ENCODE peak calls at places on chromosomes 3 and 15, in six cellular contexts. S is neural progenitor cell, L is psoas muscle, G is AG04449, E is upper lobe of left lung, R is cardiac muscle cell. K is an unnamed sample.

GRCh38 chr3:184259878-184260570 is 1.3 kb downstream of the CAMK2N2 start:
- DNase-seq in S (peak), L (no peak), G (no peak), E (peak), R (peak), K (peak)

GRCh38 chr3:63855333-63855940 is 8.2 kb downstream of the THOC7 start:
- DNase-seq in S (no peak), L (no peak), G (no peak), E (no peak), R (no peak), K (no peak)

GRCh38 chr3:159191454-159191853 is 389.6 kb downstream of the MFSD1 start:
- DNase-seq in S (no peak), L (no peak), G (peak), E (no peak), R (no peak), K (no peak)

GRCh38 chr3:190709351-190709773 is 153.1 kb downstream of the GMNC start:
- DNase-seq in S (no peak), L (no peak), G (no peak), E (no peak), R (no peak), K (no peak)

GRCh38 chr3:47630810-47631209 is 52.1 kb upstream of the CSPG5 start:
- DNase-seq in S (no peak), L (no peak), G (no peak), E (no peak), R (no peak), K (no peak)

GRCh38 chr3:177711637-177712036 is 514.4 kb upstream of the TBL1XR1 start:
- DNase-seq in S (no peak), L (no peak), G (no peak), E (no peak), R (peak), K (no peak)

GRCh38 chr3:24628523-24629258 is 134.0 kb upstream of the THRB start:
- DNase-seq in S (no peak), L (no peak), G (no peak), E (no peak), R (no peak), K (no peak)

GRCh38 chr3:15497984-15498383 is 23.5 kb downstream of the COLQ start:
- DNase-seq in S (no peak), L (no peak), G (no peak), E (no peak), R (no peak), K (no peak)

GRCh38 chr3:164673738-164674137 is 404.6 kb downstream of the SI start:
- DNase-seq in S (no peak), L (no peak), G (no peak), E (no peak), R (no peak), K (no peak)

GRCh38 chr3:182810574-182811268 is 17.4 kb downstream of the ATP11B start:
- DNase-seq in S (no peak), L (no peak), G (no peak), E (no peak), R (no peak), K (no peak)

GRCh38 chr3:105906345-105906744 is 37.5 kb upstream of the CBLB start:
- DNase-seq in S (no peak), L (no peak), G (no peak), E (no peak), R (no peak), K (no peak)

GRCh38 chr3:59313365-59313764 is 263.5 kb upstream of the CFAP20DC start:
- DNase-seq in S (peak), L (peak), G (no peak), E (peak), R (peak), K (no peak)

GRCh38 chr3:59306436-59306835 is 256.6 kb upstream of the CFAP20DC start:
- DNase-seq in S (no peak), L (no peak), G (no peak), E (no peak), R (no peak), K (no peak)

GRCh38 chr3:59308001-59308400 is 258.2 kb upstream of the CFAP20DC start:
- DNase-seq in S (no peak), L (no peak), G (no peak), E (no peak), R (no peak), K (no peak)

GRCh38 chr3:59310736-59311135 is 260.9 kb upstream of the CFAP20DC start:
- DNase-seq in S (no peak), L (no peak), G (no peak), E (no peak), R (no peak), K (no peak)

DNA sequence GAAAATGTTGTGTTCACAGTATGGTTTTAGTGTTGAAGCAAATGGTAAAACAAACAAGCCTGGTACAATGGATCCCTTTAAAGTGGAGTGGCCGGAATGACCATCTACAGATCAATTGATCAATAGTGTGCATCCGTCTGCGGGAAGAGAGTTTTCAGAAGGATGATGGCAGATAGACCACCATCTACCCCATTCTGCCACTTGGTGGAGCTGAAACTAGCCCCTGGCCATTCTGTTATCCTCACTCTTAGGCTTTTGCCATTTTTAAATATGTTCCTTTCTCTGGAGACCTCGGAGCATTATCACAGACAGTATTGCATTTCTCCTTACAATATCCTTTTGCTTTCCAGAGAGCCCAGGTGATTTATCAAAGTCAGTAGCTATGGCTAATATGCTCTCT is 258.9 kb upstream of the CFAP20DC start:
- DNase-seq in S (peak), L (no peak), G (no peak), E (no peak), R (peak), K (no peak)
- TF ChIP-seq CTCF in S (peak), L (no peak), G (peak), E (no peak), R (peak), K (no peak)

DNA sequence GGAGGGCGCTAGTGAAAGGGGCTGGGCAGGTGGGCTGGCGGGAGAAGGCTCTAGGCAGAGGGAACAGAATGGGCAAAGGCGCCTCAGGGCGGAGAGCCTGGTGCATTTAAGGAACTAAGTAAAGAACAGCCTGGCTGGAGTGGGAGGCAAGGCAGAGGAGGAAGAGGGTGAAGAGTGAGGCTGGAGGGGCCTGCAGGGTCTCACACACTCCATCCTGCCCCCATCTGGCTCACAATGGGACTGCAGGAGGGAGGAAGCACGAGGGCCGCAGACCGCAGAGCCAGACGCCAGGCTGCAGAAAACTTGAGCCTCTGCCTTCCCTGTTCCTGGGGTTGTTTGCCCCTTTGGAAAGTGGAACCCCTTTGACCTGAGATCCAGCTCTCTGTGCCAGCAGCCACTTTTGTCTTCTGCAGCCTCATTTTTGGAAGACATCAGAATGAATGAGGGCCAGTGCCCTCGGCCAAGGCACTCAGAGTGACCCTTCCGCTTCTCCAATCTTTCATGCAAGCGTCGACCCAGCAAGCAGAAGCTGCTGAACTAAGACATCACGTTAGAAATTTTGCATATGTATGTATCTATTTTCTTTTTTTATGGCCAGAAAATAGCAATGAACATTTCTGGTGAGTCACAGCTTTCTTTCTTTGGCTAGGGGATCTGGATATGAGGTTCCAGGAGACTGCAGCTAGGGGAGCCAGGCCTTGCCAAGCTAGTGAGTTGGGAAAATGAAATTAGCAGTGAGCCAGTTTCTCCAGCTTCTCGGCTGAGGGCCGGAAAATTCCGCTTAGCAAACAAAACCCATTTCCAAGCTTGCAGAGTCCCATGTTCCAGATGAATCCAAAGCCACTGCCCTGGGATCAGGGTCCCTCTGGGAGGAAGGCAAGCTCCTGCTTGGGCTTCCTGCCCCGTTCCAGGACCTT is 137.8 kb downstream of the SRGAP3 start:
- DNase-seq in S (no peak), L (peak), G (no peak), E (peak), R (no peak), K (no peak)
- TF ChIP-seq CTCF in S (peak), L (no peak), G (no peak), E (no peak), R (peak), K (no peak)

GRCh38 chr3:149969945-149970715 is 565 bp downstream of the PFN2 start:
- DNase-seq in S (peak), L (peak), G (no peak), E (peak), R (peak), K (peak)

GRCh38 chr3:149971403-149972075 is 844 bp upstream of the PFN2 start:
- DNase-seq in S (no peak), L (peak), G (no peak), E (peak), R (peak), K (no peak)

GRCh38 chr3:149970716-149971402 is at the start of gene PFN2:
- DNase-seq in S (peak), L (peak), G (no peak), E (peak), R (peak), K (peak)

GRCh38 chr3:149977391-149977790 is 6.7 kb upstream of the PFN2 start:
- DNase-seq in S (no peak), L (no peak), G (no peak), E (no peak), R (no peak), K (no peak)

DNA sequence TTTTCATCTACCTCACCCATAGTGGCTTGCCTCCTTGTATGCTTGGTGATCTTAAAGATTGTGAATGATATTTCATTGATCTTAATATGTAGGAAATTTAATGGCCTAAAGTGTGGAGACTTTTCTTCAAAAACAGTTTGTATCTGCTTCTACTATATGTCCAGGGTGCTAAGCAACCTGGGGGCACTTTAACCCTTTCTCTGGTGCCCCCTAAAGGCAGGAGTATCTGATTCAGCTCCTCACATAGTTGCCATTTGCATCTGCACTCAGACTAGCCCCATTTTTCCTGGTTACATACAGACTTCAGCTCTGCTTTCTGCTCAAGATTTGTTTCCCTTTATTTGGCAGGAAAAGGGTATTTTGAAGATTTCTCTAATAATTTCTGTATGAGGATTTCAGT is 5.2 kb upstream of the PFN2 start:
- DNase-seq in S (peak), L (no peak), G (no peak), E (no peak), R (no peak), K (no peak)
- TF ChIP-seq CTCF in S (peak), L (no peak), G (no peak), E (no peak), R (no peak), K (no peak)

GRCh38 chr3:186220886-186221285 is 112.0 kb upstream of the ETV5 start:
- DNase-seq in S (peak), L (peak), G (no peak), E (no peak), R (no peak), K (no peak)
- TF ChIP-seq CTCF in S (peak), L (peak), G (no peak), E (no peak), R (no peak), K (no peak)

GRCh38 chr15:22878103-22878502 is 39.6 kb downstream of the NIPA2 start:
- DNase-seq in S (no peak), L (no peak), G (no peak), E (no peak), R (no peak), K (no peak)
- TF ChIP-seq CTCF in S (no peak), L (no peak), G (no peak), E (no peak), R (no peak), K (no peak)

GRCh38 chr15:101027920-101028319 is 108.8 kb downstream of the LRRK1 start:
- DNase-seq in S (no peak), L (no peak), G (no peak), E (no peak), R (no peak), K (no peak)

GRCh38 chr15:101028321-101028720 is 109.2 kb downstream of the LRRK1 start:
- DNase-seq in S (no peak), L (no peak), G (no peak), E (no peak), R (no peak), K (no peak)

GRCh38 chr15:101031203-101031602 is 112.0 kb downstream of the LRRK1 start:
- DNase-seq in S (no peak), L (no peak), G (no peak), E (no peak), R (no peak), K (no peak)

GRCh38 chr15:101028772-101029438 is 109.7 kb downstream of the LRRK1 start:
- DNase-seq in S (no peak), L (no peak), G (no peak), E (peak), R (no peak), K (peak)

DNA sequence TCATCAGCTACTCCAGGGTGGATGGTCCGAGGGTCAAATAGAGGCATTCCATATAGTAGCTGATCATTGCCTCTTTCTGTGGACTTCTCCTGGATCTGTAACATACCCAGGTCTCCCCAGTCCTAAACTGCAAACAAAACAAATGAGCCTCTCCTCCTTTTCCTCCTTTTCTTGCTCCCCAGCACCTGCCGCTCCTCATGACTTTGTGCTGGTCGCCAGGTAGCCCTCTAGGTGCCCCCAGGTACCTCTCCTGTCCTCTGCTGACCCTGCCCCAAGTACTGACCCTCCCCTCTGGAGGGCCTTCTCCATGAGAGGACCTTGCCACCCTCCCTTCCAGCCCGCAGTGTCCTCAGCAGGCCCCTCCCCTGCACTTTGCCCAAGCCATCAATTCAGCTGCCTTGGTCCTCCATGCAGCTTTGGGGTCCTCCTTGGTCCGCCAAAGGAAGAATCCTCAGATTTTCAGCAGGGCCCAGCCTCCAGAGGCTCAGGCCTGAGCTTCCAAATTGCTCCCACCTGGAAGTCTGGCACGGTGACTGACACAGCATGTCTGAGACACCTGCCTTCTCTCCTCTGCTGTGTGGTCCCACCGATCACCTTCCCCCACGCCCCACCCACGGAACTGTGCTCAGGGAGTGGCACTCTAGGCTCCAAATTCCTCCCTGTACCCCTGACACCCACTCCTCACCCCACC is 111.0 kb downstream of the LRRK1 start:
- DNase-seq in S (no peak), L (no peak), G (no peak), E (no peak), R (no peak), K (no peak)
- TF ChIP-seq CTCF in S (no peak), L (no peak), G (no peak), E (no peak), R (no peak), K (no peak)

DNA sequence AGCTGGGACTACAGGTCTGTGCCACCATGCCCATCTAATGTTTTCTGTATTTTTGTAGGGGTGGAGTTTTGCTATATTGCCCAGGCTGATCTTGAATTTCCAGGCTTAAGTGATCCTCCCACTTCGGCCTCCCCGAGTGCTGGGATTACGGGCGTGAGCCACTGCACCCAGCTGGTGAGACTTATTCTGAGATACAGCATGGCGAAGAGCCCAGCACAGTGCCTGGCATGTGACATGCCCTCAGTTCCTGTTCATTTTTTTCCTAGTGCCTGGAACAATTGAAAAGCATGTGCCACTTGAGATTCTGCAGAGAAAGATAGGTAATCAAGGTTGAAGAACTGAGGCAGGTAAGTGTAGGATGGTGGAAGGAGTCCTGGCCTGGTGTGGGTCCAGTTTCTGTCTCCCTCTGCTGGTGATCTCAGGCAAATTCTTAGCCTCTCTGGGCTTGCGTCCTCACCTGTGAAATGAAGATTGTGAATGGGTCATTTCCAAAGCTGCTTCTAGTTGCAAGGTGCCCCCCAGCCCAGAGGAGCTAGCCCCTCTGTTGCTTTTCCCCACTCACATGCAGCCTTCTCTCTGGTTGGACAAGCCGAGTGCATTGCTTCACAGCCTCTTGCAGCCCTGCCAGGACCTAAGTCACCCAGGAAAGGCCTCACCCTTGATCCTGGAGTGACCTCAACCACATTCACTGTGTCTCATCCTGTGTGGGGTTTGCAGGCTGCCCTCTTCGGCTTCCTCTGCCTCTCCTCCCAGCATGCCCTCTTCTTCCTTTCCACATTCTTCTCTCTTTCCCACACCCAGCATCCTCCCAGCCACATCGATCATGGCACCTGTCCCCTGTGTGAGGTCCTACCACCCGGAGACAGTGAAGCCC is 4.3 kb upstream of the RHCG start:
- DNase-seq in S (no peak), L (no peak), G (no peak), E (no peak), R (no peak), K (no peak)
- TF ChIP-seq CTCF in S (peak), L (no peak), G (no peak), E (no peak), R (peak), K (no peak)

DNA sequence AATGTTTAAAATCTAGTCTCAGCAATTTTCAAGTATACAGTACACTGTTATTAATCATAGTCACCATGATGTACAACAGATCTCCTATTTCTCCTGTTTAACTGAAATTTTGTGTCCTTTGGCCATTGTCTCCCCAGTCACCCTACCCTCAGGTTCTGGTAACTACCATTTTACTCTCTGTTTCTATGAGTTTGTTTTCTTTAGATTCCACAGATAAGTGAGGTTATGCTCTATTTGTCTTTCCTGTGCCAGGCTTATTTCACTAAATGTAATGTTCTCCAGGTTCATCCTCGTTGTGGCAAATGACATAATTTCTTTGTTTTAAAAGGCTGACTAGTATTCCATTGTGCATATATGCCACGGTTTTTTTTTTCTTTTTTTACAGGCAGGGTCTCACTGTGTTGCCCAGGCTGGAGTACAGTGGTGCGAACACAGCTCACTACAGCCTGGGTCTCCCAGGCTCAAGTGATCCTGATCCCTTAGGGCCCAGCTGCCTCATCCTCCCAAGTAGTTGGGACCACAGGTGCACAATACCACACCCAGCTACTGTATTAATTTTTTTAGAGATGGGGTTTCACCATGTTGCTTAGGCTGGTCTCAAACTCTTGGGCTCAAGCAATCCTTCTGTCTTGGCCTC is 50.0 kb downstream of the RAB7A start:
- DNase-seq in S (no peak), L (no peak), G (no peak), E (no peak), R (no peak), K (no peak)
- TF ChIP-seq CTCF in S (no peak), L (no peak), G (no peak), E (no peak), R (no peak), K (no peak)